ENCODE peak calls at places on chromosomes 2 and 18, in ten cellular contexts. One of them, this sample, is unnamed.
A peak's percentile ranks its signal among the peaks of the same experiment; 100 is the strongest.

GRCh38 chr2:240325654-240326031 is 109.8 kb upstream of the GPC1 start:
- DNase-seq in caudate nucleus: no peak
- DNase-seq in amniotic stem cell: no peak
- DNase-seq in mucosa of descending colon: no peak
- DNase-seq in iris pigment epithelial cell: no peak
- DNase-seq in fibroblast of mammary gland: no peak
- DNase-seq in activated T-cell treated with anti-CD3 and anti-CD28 coated beads for 1 hour: no peak
- DNase-seq in activated CD4-positive, alpha-beta T cell treated with anti-CD3 and anti-CD28 coated beads for 24 hours: no peak
- DNase-seq in LHCN-M2: no peak
- DNase-seq in astrocyte: no peak
- DNase-seq in this sample: peak; percentile 64

GRCh38 chr2:134148843-134149472 is 104.9 kb upstream of the MGAT5 start:
- DNase-seq in caudate nucleus: no peak
- DNase-seq in amniotic stem cell: no peak
- DNase-seq in mucosa of descending colon: no peak
- DNase-seq in iris pigment epithelial cell: peak; percentile 62
- DNase-seq in fibroblast of mammary gland: peak; percentile 32
- DNase-seq in activated T-cell treated with anti-CD3 and anti-CD28 coated beads for 1 hour: no peak
- DNase-seq in activated CD4-positive, alpha-beta T cell treated with anti-CD3 and anti-CD28 coated beads for 24 hours: no peak
- DNase-seq in LHCN-M2: no peak
- DNase-seq in astrocyte: no peak
- DNase-seq in this sample: no peak

GRCh38 chr18:12394428-12394827 is 13.3 kb upstream of the PRELID3A start:
- DNase-seq in caudate nucleus: no peak
- DNase-seq in amniotic stem cell: no peak
- DNase-seq in mucosa of descending colon: no peak
- DNase-seq in iris pigment epithelial cell: no peak
- DNase-seq in fibroblast of mammary gland: no peak
- DNase-seq in activated T-cell treated with anti-CD3 and anti-CD28 coated beads for 1 hour: no peak
- DNase-seq in activated CD4-positive, alpha-beta T cell treated with anti-CD3 and anti-CD28 coated beads for 24 hours: no peak
- DNase-seq in LHCN-M2: no peak
- DNase-seq in astrocyte: no peak
- DNase-seq in this sample: no peak

GRCh38 chr18:3402962-3403585 is 46.9 kb upstream of the TGIF1 start:
- DNase-seq in caudate nucleus: no peak
- DNase-seq in amniotic stem cell: no peak
- DNase-seq in mucosa of descending colon: no peak
- DNase-seq in iris pigment epithelial cell: peak; percentile 71
- DNase-seq in fibroblast of mammary gland: peak; percentile 67
- DNase-seq in activated T-cell treated with anti-CD3 and anti-CD28 coated beads for 1 hour: no peak
- DNase-seq in activated CD4-positive, alpha-beta T cell treated with anti-CD3 and anti-CD28 coated beads for 24 hours: no peak
- DNase-seq in LHCN-M2: peak; percentile 49
- DNase-seq in astrocyte: peak; percentile 31
- DNase-seq in this sample: no peak

GRCh38 chr2:75810931-75811330 is 100.2 kb upstream of the GCFC2 start:
- DNase-seq in caudate nucleus: no peak
- DNase-seq in amniotic stem cell: no peak
- DNase-seq in mucosa of descending colon: no peak
- DNase-seq in iris pigment epithelial cell: no peak
- DNase-seq in fibroblast of mammary gland: no peak
- DNase-seq in activated T-cell treated with anti-CD3 and anti-CD28 coated beads for 1 hour: no peak
- DNase-seq in activated CD4-positive, alpha-beta T cell treated with anti-CD3 and anti-CD28 coated beads for 24 hours: no peak
- DNase-seq in LHCN-M2: no peak
- DNase-seq in astrocyte: no peak
- DNase-seq in this sample: no peak

GRCh38 chr2:200483729-200484198 is 26.1 kb downstream of the KCTD18 start:
- DNase-seq in caudate nucleus: no peak
- DNase-seq in amniotic stem cell: no peak
- DNase-seq in mucosa of descending colon: peak; percentile 67
- DNase-seq in iris pigment epithelial cell: peak; percentile 47
- DNase-seq in fibroblast of mammary gland: peak; percentile 37
- DNase-seq in activated T-cell treated with anti-CD3 and anti-CD28 coated beads for 1 hour: no peak
- DNase-seq in activated CD4-positive, alpha-beta T cell treated with anti-CD3 and anti-CD28 coated beads for 24 hours: no peak
- DNase-seq in LHCN-M2: peak; percentile 20
- DNase-seq in astrocyte: no peak
- DNase-seq in this sample: peak; percentile 78

GRCh38 chr2:147049888-147050446 is 794.9 kb upstream of the ACVR2A start:
- DNase-seq in caudate nucleus: no peak
- DNase-seq in amniotic stem cell: no peak
- DNase-seq in mucosa of descending colon: no peak
- DNase-seq in iris pigment epithelial cell: peak; percentile 17
- DNase-seq in fibroblast of mammary gland: peak; percentile 7
- DNase-seq in activated T-cell treated with anti-CD3 and anti-CD28 coated beads for 1 hour: no peak
- DNase-seq in activated CD4-positive, alpha-beta T cell treated with anti-CD3 and anti-CD28 coated beads for 24 hours: no peak
- DNase-seq in LHCN-M2: no peak
- DNase-seq in astrocyte: no peak
- DNase-seq in this sample: no peak

GRCh38 chr2:159873136-159873728 is 75.2 kb upstream of the CD302 start:
- DNase-seq in caudate nucleus: no peak
- DNase-seq in amniotic stem cell: no peak
- DNase-seq in mucosa of descending colon: no peak
- DNase-seq in iris pigment epithelial cell: no peak
- DNase-seq in fibroblast of mammary gland: no peak
- DNase-seq in activated T-cell treated with anti-CD3 and anti-CD28 coated beads for 1 hour: no peak
- DNase-seq in activated CD4-positive, alpha-beta T cell treated with anti-CD3 and anti-CD28 coated beads for 24 hours: no peak
- DNase-seq in LHCN-M2: peak; percentile 14
- DNase-seq in astrocyte: no peak
- DNase-seq in this sample: peak; percentile 13

GRCh38 chr2:237860273-237860935 is 981 bp downstream of the RAMP1 start:
- DNase-seq in caudate nucleus: no peak
- DNase-seq in amniotic stem cell: no peak
- DNase-seq in mucosa of descending colon: no peak
- DNase-seq in iris pigment epithelial cell: no peak
- DNase-seq in fibroblast of mammary gland: no peak
- DNase-seq in activated T-cell treated with anti-CD3 and anti-CD28 coated beads for 1 hour: no peak
- DNase-seq in activated CD4-positive, alpha-beta T cell treated with anti-CD3 and anti-CD28 coated beads for 24 hours: no peak
- DNase-seq in LHCN-M2: no peak
- DNase-seq in astrocyte: no peak
- DNase-seq in this sample: peak; percentile 56